ENCODE peak calls at places on chromosomes 6 and 20, in five cellular contexts. K is ovary, P is heart left ventricle, J is A549, T is vagina. N is an unnamed sample. For H3K4me1, the result is how much of the 10 kb centered on the place peaks cover.

GRCh38 chr20:10651227-10651990 is 22.4 kb downstream of the JAG1 start:
- DNase-seq in K (peak), P (no peak), J (no peak), T (no peak), N (no peak)

GRCh38 chr6:5557506-5557905 is 296.2 kb downstream of the FARS2 start:
- DNase-seq in K (no peak), P (no peak), J (no peak), T (no peak), N (no peak)

GRCh38 chr20:40319741-40320499 is 369.1 kb downstream of the MAFB start:
- DNase-seq in K (no peak), P (no peak), J (no peak), T (no peak), N (no peak)

GRCh38 chr20:19338960-19339359 is 126.5 kb downstream of the SLC24A3 start:
- DNase-seq in K (no peak), P (no peak), J (no peak), T (no peak), N (no peak)

GRCh38 chr6:168929871-168930450 is 323.7 kb downstream of the THBS2 start:
- DNase-seq in K (no peak), P (no peak), J (no peak), T (peak), N (no peak)

GRCh38 chr6:13436691-13437568 is 50.5 kb downstream of the GFOD1 start:
- DNase-seq in K (no peak), P (no peak), J (no peak), T (no peak), N (no peak)

GRCh38 chr6:55812509-55812908 is 62.9 kb downstream of the BMP5 start:
- DNase-seq in K (no peak), P (no peak), J (no peak), T (no peak), N (no peak)

GRCh38 chr20:20425785-20426471 is 58.0 kb downstream of the INSM1 start:
- DNase-seq in K (no peak), P (no peak), J (no peak), T (no peak), N (no peak)

GRCh38 chr20:38968090-38968489 is 5.9 kb downstream of the DHX35 start:
- DNase-seq in K (no peak), P (no peak), J (no peak), T (no peak), N (no peak)

GRCh38 chr20:20014659-20015058 is 2.5 kb upstream of the NAA20 start:
- DNase-seq in K (no peak), P (no peak), J (no peak), T (no peak), N (no peak)

GRCh38 chr6:6008648-6009421 is 2.1 kb upstream of the NRN1 start:
- DNase-seq in K (peak), P (peak), J (peak), T (no peak), N (no peak)

GRCh38 chr6:104956663-104957294 is at the start of gene LIN28B:
- DNase-seq in K (no peak), P (no peak), J (no peak), T (no peak), N (no peak)

GRCh38 chr6:37600287-37600916 is 97.3 kb downstream of the MDGA1 start:
- DNase-seq in K (no peak), P (no peak), J (no peak), T (no peak), N (no peak)

GRCh38 chr20:46011631-46012482 is 3.1 kb downstream of the MMP9 start:
- DNase-seq in K (peak), P (peak), J (peak), T (no peak), N (no peak)

GRCh38 chr6:169931223-169931760 is 179.9 kb downstream of the ERMARD start:
- DNase-seq in K (no peak), P (no peak), J (no peak), T (peak), N (no peak)

DNA sequence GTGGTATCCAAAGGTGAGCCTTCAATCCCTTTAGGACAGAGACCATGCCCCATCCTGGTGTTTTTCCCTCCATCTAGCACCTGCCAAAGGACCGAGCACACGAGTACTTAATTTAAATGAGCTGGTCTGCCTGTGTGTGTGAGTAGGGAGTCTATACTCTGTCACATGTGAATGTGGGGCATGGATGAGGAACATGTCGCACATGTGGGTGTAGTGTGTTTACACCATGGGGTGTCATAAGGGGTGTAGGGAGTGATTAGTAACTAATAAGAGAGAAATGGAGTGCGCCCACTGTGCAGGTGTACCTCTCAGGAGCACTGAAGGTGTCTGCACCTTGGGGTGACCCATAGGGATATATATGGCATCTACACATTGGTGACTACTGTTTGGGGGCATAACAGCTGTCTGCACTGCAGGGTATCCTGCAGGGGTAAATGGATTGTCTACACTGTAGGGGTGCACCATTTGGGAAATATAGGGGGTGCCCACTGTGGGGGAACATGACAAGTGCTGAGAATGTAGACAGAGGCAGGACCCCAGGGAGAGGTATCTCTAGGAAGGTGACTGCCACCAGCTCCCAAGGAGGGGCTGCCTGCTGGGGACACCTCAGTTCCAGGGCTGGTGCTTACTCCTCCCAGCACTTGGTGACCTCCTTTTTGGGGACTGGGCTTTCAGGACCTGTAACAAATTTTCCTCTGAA is 53.5 kb downstream of the EBF4 start:
- DNase-seq in K (no peak), P (no peak), J (no peak), T (peak), N (no peak)
- H3K4me3 ChIP-seq in K (no peak), P (no peak), J (no peak), T (no peak), N (no peak)

GRCh38 chr6:11218827-11219826 is 13.3 kb downstream of the NEDD9 start:
- DNase-seq in K (no peak), P (no peak), J (peak), T (no peak), N (peak)
- H3K4me1 ChIP-seq in K (under half), P (half or more), J (half or more), T (half or more), N (under half)

GRCh38 chr6:106064766-106065165 is 21.4 kb upstream of the PRDM1 start:
- DNase-seq in K (no peak), P (no peak), J (no peak), T (no peak), N (no peak)
- TF ChIP-seq POLR2A in K (no peak), P (no peak), J (no peak), T (no peak), N (no peak)

GRCh38 chr20:53598140-53599038 is 4.8 kb upstream of the ZNF217 start:
- DNase-seq in K (no peak), P (no peak), J (no peak), T (peak), N (no peak)

GRCh38 chr20:53597521-53598120 is 4.0 kb upstream of the ZNF217 start:
- DNase-seq in K (no peak), P (no peak), J (no peak), T (no peak), N (no peak)

GRCh38 chr20:53599039-53599362 is 5.4 kb upstream of the ZNF217 start:
- DNase-seq in K (no peak), P (no peak), J (no peak), T (peak), N (no peak)

GRCh38 chr20:53595018-53595378 is 1.4 kb upstream of the ZNF217 start:
- DNase-seq in K (no peak), P (no peak), J (no peak), T (no peak), N (no peak)

GRCh38 chr20:53597085-53597482 is 3.4 kb upstream of the ZNF217 start:
- DNase-seq in K (no peak), P (no peak), J (no peak), T (peak), N (no peak)
- H3K4me3 ChIP-seq in K (no peak), P (no peak), J (no peak), T (no peak), N (no peak)

GRCh38 chr6:56863366-56863765 is 91.5 kb upstream of the BEND6 start:
- DNase-seq in K (no peak), P (no peak), J (peak), T (no peak), N (no peak)
- H3K4me1 ChIP-seq in K (under half), P (under half), J (half or more), T (under half), N (under half)

DNA sequence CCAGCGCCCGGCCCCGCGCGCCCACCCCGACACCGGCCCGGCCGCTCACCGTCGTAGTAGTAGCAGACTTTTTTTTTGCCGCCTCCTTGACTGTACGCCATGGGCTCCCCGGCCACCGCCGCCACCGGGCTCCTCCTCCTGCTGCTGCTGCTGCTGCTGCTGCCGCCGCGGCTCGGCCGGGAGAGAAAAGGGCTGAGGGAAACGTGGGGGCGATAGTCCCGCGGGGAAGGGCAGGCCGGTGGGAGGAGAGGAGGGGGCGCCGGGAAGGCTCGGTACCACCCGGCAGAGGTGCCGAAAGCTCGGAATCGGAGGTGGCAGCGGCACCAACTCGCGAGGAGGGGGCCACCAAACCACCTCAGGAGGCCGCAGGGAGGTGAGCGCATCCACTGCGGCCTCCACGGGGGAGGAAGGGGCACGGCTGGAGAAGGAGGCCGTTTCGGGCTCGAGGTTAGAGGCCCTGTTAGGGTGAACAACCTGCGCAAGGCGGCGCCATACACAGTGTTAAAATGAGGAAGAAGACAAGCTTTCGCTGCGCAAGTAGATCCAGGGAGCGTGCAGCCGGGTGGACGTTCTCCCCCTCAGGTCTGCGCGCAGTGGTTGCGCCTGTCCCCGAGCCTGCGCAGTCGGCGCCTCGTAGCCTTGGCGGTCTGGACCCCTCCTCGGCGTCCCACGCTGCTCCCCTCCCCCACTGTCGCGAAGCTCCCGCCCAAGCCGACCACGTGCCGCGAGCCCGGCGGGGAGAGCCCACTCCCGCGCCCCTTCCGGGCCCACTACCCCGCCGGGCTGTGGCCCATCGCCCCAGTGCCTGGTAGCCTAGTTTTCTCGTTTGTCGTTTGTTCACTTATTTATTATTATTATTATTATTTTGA is at the start of gene HDAC2:
- DNase-seq in K (peak), P (peak), J (peak), T (no peak), N (peak)
- TF ChIP-seq POLR2A in K (peak), P (peak), J (peak), T (no peak), N (peak)

DNA sequence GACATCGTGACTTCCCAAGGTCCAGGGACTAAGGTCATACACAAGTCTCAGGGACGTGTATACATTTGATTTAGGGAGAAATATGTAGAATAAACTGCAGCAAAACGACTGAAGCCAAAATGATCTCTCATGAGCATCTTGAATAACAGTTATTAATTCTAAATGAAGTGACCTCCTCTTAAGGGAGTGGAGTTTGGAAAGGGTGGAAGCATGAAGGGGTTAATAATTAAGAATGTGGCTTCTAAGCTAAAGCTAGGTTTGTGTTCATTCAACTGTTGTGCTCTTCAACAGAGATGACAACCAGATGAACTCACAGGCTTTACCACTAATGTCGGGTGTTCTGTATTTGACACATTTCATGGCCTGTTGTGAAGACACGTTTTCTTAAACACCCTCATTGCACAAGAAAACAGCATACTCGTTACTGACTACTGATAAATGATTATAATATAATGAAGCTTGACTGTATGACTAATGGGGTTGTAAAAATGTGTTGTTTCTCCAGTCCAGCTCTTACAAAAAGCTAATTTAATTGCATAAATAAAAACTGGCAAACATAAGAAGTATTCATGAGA is 1.5 kb downstream of the PPP1R14C start:
- DNase-seq in K (no peak), P (no peak), J (no peak), T (no peak), N (no peak)
- H3K4me3 ChIP-seq in K (no peak), P (peak), J (no peak), T (peak), N (peak)

GRCh38 chr20:49286689-49287551 is 9.1 kb upstream of the ZNFX1 start:
- DNase-seq in K (no peak), P (no peak), J (no peak), T (no peak), N (no peak)
- H3K4me1 ChIP-seq in K (under half), P (under half), J (half or more), T (under half), N (under half)

GRCh38 chr20:49674383-49675352 is 39.0 kb downstream of the B4GALT5 start:
- DNase-seq in K (no peak), P (no peak), J (peak), T (no peak), N (no peak)
- TF ChIP-seq POLR2A in K (no peak), P (no peak), J (no peak), T (no peak), N (no peak)

GRCh38 chr6:1603708-1604346 is 5.9 kb upstream of the FOXC1 start:
- DNase-seq in K (no peak), P (no peak), J (no peak), T (no peak), N (no peak)
- H3K4me3 ChIP-seq in K (no peak), P (peak), J (peak), T (peak), N (peak)